ENCODE peak calls at places on chromosomes 11 and 22, in ten cellular contexts. One of them, this sample, is unnamed.
A peak's percentile ranks its signal among the peaks of the same experiment; 100 is the strongest.

GRCh38 chr11:87347860-87348259 is 310.1 kb downstream of the TMEM135 start:
- DNase-seq in nucleus accumbens: no peak
- DNase-seq in NB4: no peak
- DNase-seq in GM20000: no peak
- DNase-seq in right cardiac atrium: no peak
- DNase-seq in heart left ventricle: no peak
- DNase-seq in OCI-LY7: no peak
- DNase-seq in skeletal muscle cell: no peak
- DNase-seq in amniotic epithelial cell: no peak
- DNase-seq in lower leg skin: no peak
- DNase-seq in this sample: no peak

GRCh38 chr11:34648036-34648435 is 27.1 kb downstream of the EHF start:
- DNase-seq in skeletal muscle cell: no peak
- DNase-seq in nucleus accumbens: no peak
- DNase-seq in amniotic epithelial cell: no peak
- DNase-seq in GM20000: no peak
- DNase-seq in OCI-LY7: no peak
- DNase-seq in right cardiac atrium: no peak
- DNase-seq in lower leg skin: no peak
- DNase-seq in heart left ventricle: no peak
- DNase-seq in NB4: no peak
- DNase-seq in this sample: no peak

GRCh38 chr22:23121026-23121823 is 20.6 kb downstream of the RSPH14 start:
- DNase-seq in amniotic epithelial cell: no peak
- DNase-seq in right cardiac atrium: no peak
- DNase-seq in lower leg skin: no peak
- DNase-seq in nucleus accumbens: no peak
- DNase-seq in skeletal muscle cell: no peak
- DNase-seq in GM20000: no peak
- DNase-seq in OCI-LY7: no peak
- DNase-seq in heart left ventricle: no peak
- DNase-seq in NB4: peak; percentile 19
- DNase-seq in this sample: no peak

GRCh38 chr11:118615282-118615979 is 8.0 kb downstream of the PHLDB1 start:
- DNase-seq in skeletal muscle cell: no peak
- DNase-seq in amniotic epithelial cell: peak; percentile 49
- DNase-seq in heart left ventricle: no peak
- DNase-seq in OCI-LY7: no peak
- DNase-seq in right cardiac atrium: no peak
- DNase-seq in GM20000: no peak
- DNase-seq in lower leg skin: no peak
- DNase-seq in NB4: no peak
- DNase-seq in nucleus accumbens: no peak
- DNase-seq in this sample: peak; percentile 92

GRCh38 chr11:18264677-18265542 is 1.2 kb upstream of the SAA1 start:
- DNase-seq in right cardiac atrium: no peak
- DNase-seq in nucleus accumbens: no peak
- DNase-seq in skeletal muscle cell: no peak
- DNase-seq in NB4: no peak
- DNase-seq in GM20000: no peak
- DNase-seq in OCI-LY7: no peak
- DNase-seq in amniotic epithelial cell: no peak
- DNase-seq in lower leg skin: no peak
- DNase-seq in heart left ventricle: no peak
- DNase-seq in this sample: no peak

GRCh38 chr22:19673660-19674059 is 40.6 kb upstream of the SEPTIN5 start:
- DNase-seq in right cardiac atrium: no peak
- DNase-seq in nucleus accumbens: no peak
- DNase-seq in lower leg skin: peak; percentile 8
- DNase-seq in heart left ventricle: no peak
- DNase-seq in skeletal muscle cell: no peak
- DNase-seq in OCI-LY7: no peak
- DNase-seq in amniotic epithelial cell: no peak
- DNase-seq in GM20000: no peak
- DNase-seq in NB4: no peak
- DNase-seq in this sample: no peak

GRCh38 chr11:416051-416756 is 1.4 kb upstream of the SIGIRR start:
- DNase-seq in amniotic epithelial cell: no peak
- DNase-seq in NB4: peak; percentile 61
- DNase-seq in GM20000: no peak
- DNase-seq in skeletal muscle cell: no peak
- DNase-seq in right cardiac atrium: peak; percentile 10
- DNase-seq in heart left ventricle: no peak
- DNase-seq in lower leg skin: no peak
- DNase-seq in nucleus accumbens: no peak
- DNase-seq in OCI-LY7: no peak
- DNase-seq in this sample: no peak

GRCh38 chr11:10413268-10413667 is 41.8 kb upstream of the AMPD3 start:
- DNase-seq in OCI-LY7: peak; percentile 69
- DNase-seq in nucleus accumbens: no peak
- DNase-seq in skeletal muscle cell: no peak
- DNase-seq in amniotic epithelial cell: peak; percentile 38
- DNase-seq in right cardiac atrium: no peak
- DNase-seq in lower leg skin: no peak
- DNase-seq in GM20000: no peak
- DNase-seq in heart left ventricle: no peak
- DNase-seq in NB4: peak; percentile 85
- DNase-seq in this sample: no peak

GRCh38 chr22:19065929-19066328 is 56.3 kb downstream of the DGCR2 start:
- DNase-seq in OCI-LY7: no peak
- DNase-seq in amniotic epithelial cell: no peak
- DNase-seq in GM20000: no peak
- DNase-seq in heart left ventricle: no peak
- DNase-seq in lower leg skin: no peak
- DNase-seq in skeletal muscle cell: no peak
- DNase-seq in nucleus accumbens: no peak
- DNase-seq in NB4: no peak
- DNase-seq in right cardiac atrium: no peak
- DNase-seq in this sample: no peak

GRCh38 chr11:65225284-65226102 is 36.3 kb upstream of the POLA2 start:
- DNase-seq in nucleus accumbens: no peak
- DNase-seq in OCI-LY7: peak; percentile 67
- DNase-seq in GM20000: peak; percentile 83
- DNase-seq in heart left ventricle: peak; percentile 55
- DNase-seq in right cardiac atrium: peak; percentile 75
- DNase-seq in NB4: peak; percentile 71
- DNase-seq in lower leg skin: peak; percentile 65
- DNase-seq in amniotic epithelial cell: peak; percentile 60
- DNase-seq in skeletal muscle cell: peak; percentile 12
- DNase-seq in this sample: peak; percentile 75

GRCh38 chr11:117781650-117782049 is 15.4 kb downstream of the DSCAML1 start:
- DNase-seq in OCI-LY7: no peak
- DNase-seq in skeletal muscle cell: no peak
- DNase-seq in lower leg skin: no peak
- DNase-seq in nucleus accumbens: no peak
- DNase-seq in amniotic epithelial cell: no peak
- DNase-seq in GM20000: no peak
- DNase-seq in heart left ventricle: no peak
- DNase-seq in right cardiac atrium: no peak
- DNase-seq in NB4: no peak
- DNase-seq in this sample: no peak

GRCh38 chr11:73878771-73879170 is 2.0 kb downstream of the PAAF1 start:
- DNase-seq in OCI-LY7: no peak
- DNase-seq in nucleus accumbens: no peak
- DNase-seq in skeletal muscle cell: no peak
- DNase-seq in heart left ventricle: no peak
- DNase-seq in right cardiac atrium: no peak
- DNase-seq in NB4: no peak
- DNase-seq in amniotic epithelial cell: no peak
- DNase-seq in lower leg skin: no peak
- DNase-seq in GM20000: no peak
- DNase-seq in this sample: no peak

GRCh38 chr11:47123094-47123493 is 53.6 kb downstream of the ARFGAP2 start:
- DNase-seq in heart left ventricle: no peak
- DNase-seq in NB4: no peak
- DNase-seq in lower leg skin: no peak
- DNase-seq in OCI-LY7: no peak
- DNase-seq in nucleus accumbens: no peak
- DNase-seq in GM20000: no peak
- DNase-seq in skeletal muscle cell: no peak
- DNase-seq in right cardiac atrium: no peak
- DNase-seq in amniotic epithelial cell: no peak
- DNase-seq in this sample: no peak

GRCh38 chr11:108035690-108036089 is 27.0 kb downstream of the CUL5 start:
- DNase-seq in amniotic epithelial cell: no peak
- DNase-seq in OCI-LY7: no peak
- DNase-seq in skeletal muscle cell: no peak
- DNase-seq in right cardiac atrium: no peak
- DNase-seq in NB4: no peak
- DNase-seq in lower leg skin: no peak
- DNase-seq in nucleus accumbens: no peak
- DNase-seq in heart left ventricle: no peak
- DNase-seq in GM20000: no peak
- DNase-seq in this sample: no peak

GRCh38 chr11:112219476-112220232 is 6.6 kb upstream of the PTS start:
- DNase-seq in NB4: peak; percentile 85
- DNase-seq in right cardiac atrium: no peak
- DNase-seq in lower leg skin: peak; percentile 50
- DNase-seq in skeletal muscle cell: no peak
- DNase-seq in amniotic epithelial cell: peak; percentile 73
- DNase-seq in heart left ventricle: peak; percentile 28
- DNase-seq in nucleus accumbens: peak; percentile 18
- DNase-seq in OCI-LY7: peak; percentile 79
- DNase-seq in GM20000: peak; percentile 80
- DNase-seq in this sample: peak; percentile 22

GRCh38 chr11:128796275-128796674 is 70.8 kb downstream of the KCNJ1 start:
- DNase-seq in heart left ventricle: no peak
- DNase-seq in OCI-LY7: no peak
- DNase-seq in NB4: no peak
- DNase-seq in skeletal muscle cell: no peak
- DNase-seq in GM20000: peak; percentile 75
- DNase-seq in amniotic epithelial cell: no peak
- DNase-seq in right cardiac atrium: no peak
- DNase-seq in lower leg skin: no peak
- DNase-seq in nucleus accumbens: no peak
- DNase-seq in this sample: no peak

GRCh38 chr11:12260731-12261521 is 116.4 kb upstream of the PARVA start:
- DNase-seq in amniotic epithelial cell: no peak
- DNase-seq in GM20000: no peak
- DNase-seq in NB4: no peak
- DNase-seq in skeletal muscle cell: no peak
- DNase-seq in lower leg skin: no peak
- DNase-seq in heart left ventricle: no peak
- DNase-seq in OCI-LY7: no peak
- DNase-seq in right cardiac atrium: no peak
- DNase-seq in nucleus accumbens: no peak
- DNase-seq in this sample: no peak

GRCh38 chr22:32574397-32574796 is 99.8 kb downstream of the FBXO7 start:
- DNase-seq in amniotic epithelial cell: no peak
- DNase-seq in nucleus accumbens: no peak
- DNase-seq in right cardiac atrium: no peak
- DNase-seq in GM20000: no peak
- DNase-seq in lower leg skin: no peak
- DNase-seq in NB4: peak; percentile 17
- DNase-seq in OCI-LY7: no peak
- DNase-seq in skeletal muscle cell: no peak
- DNase-seq in heart left ventricle: no peak
- DNase-seq in this sample: no peak

GRCh38 chr22:19003518-19003917 is 67.4 kb upstream of the PRODH start:
- DNase-seq in GM20000: no peak
- DNase-seq in lower leg skin: no peak
- DNase-seq in amniotic epithelial cell: no peak
- DNase-seq in heart left ventricle: no peak
- DNase-seq in skeletal muscle cell: no peak
- DNase-seq in NB4: no peak
- DNase-seq in nucleus accumbens: no peak
- DNase-seq in OCI-LY7: no peak
- DNase-seq in right cardiac atrium: no peak
- DNase-seq in this sample: no peak

GRCh38 chr22:42876041-42876440 is 19.0 kb upstream of the ARFGAP3 start:
- DNase-seq in nucleus accumbens: no peak
- DNase-seq in lower leg skin: no peak
- DNase-seq in heart left ventricle: no peak
- DNase-seq in OCI-LY7: no peak
- DNase-seq in amniotic epithelial cell: no peak
- DNase-seq in skeletal muscle cell: no peak
- DNase-seq in NB4: no peak
- DNase-seq in right cardiac atrium: no peak
- DNase-seq in GM20000: no peak
- DNase-seq in this sample: no peak

GRCh38 chr11:69567951-69568808 is 72.8 kb upstream of the CCND1 start:
- DNase-seq in nucleus accumbens: no peak
- DNase-seq in right cardiac atrium: no peak
- DNase-seq in lower leg skin: no peak
- DNase-seq in OCI-LY7: no peak
- DNase-seq in GM20000: no peak
- DNase-seq in amniotic epithelial cell: peak; percentile 20
- DNase-seq in heart left ventricle: no peak
- DNase-seq in skeletal muscle cell: no peak
- DNase-seq in NB4: no peak
- DNase-seq in this sample: no peak

GRCh38 chr11:118080296-118080695 is 3.4 kb downstream of the TMPRSS4 start:
- DNase-seq in amniotic epithelial cell: no peak
- DNase-seq in OCI-LY7: no peak
- DNase-seq in lower leg skin: no peak
- DNase-seq in NB4: no peak
- DNase-seq in GM20000: no peak
- DNase-seq in nucleus accumbens: no peak
- DNase-seq in right cardiac atrium: no peak
- DNase-seq in heart left ventricle: no peak
- DNase-seq in skeletal muscle cell: no peak
- DNase-seq in this sample: no peak

GRCh38 chr11:85759915-85760314 is 51.0 kb downstream of the SYTL2 start:
- DNase-seq in OCI-LY7: no peak
- DNase-seq in GM20000: no peak
- DNase-seq in NB4: no peak
- DNase-seq in heart left ventricle: no peak
- DNase-seq in amniotic epithelial cell: peak; percentile 87
- DNase-seq in nucleus accumbens: no peak
- DNase-seq in skeletal muscle cell: peak; percentile 75
- DNase-seq in right cardiac atrium: no peak
- DNase-seq in lower leg skin: no peak
- DNase-seq in this sample: no peak

GRCh38 chr11:102727890-102728289 is 3.1 kb upstream of the MMP8 start:
- DNase-seq in skeletal muscle cell: peak; percentile 61
- DNase-seq in OCI-LY7: no peak
- DNase-seq in GM20000: no peak
- DNase-seq in lower leg skin: no peak
- DNase-seq in NB4: peak; percentile 39
- DNase-seq in heart left ventricle: no peak
- DNase-seq in nucleus accumbens: no peak
- DNase-seq in amniotic epithelial cell: peak; percentile 48
- DNase-seq in right cardiac atrium: no peak
- DNase-seq in this sample: no peak

GRCh38 chr11:23903044-23903704 is 593.7 kb upstream of the LUZP2 start:
- DNase-seq in amniotic epithelial cell: peak; percentile 89
- DNase-seq in nucleus accumbens: no peak
- DNase-seq in GM20000: no peak
- DNase-seq in skeletal muscle cell: peak; percentile 84
- DNase-seq in OCI-LY7: no peak
- DNase-seq in lower leg skin: no peak
- DNase-seq in right cardiac atrium: no peak
- DNase-seq in NB4: no peak
- DNase-seq in heart left ventricle: no peak
- DNase-seq in this sample: no peak

GRCh38 chr11:109785714-109786113 is 307.5 kb upstream of the ZC3H12C start:
- DNase-seq in amniotic epithelial cell: no peak
- DNase-seq in GM20000: no peak
- DNase-seq in right cardiac atrium: no peak
- DNase-seq in skeletal muscle cell: no peak
- DNase-seq in lower leg skin: no peak
- DNase-seq in heart left ventricle: no peak
- DNase-seq in nucleus accumbens: no peak
- DNase-seq in OCI-LY7: no peak
- DNase-seq in NB4: no peak
- DNase-seq in this sample: no peak

GRCh38 chr11:26766996-26767395 is 45.1 kb upstream of the SLC5A12 start:
- DNase-seq in OCI-LY7: no peak
- DNase-seq in NB4: no peak
- DNase-seq in skeletal muscle cell: no peak
- DNase-seq in heart left ventricle: no peak
- DNase-seq in amniotic epithelial cell: no peak
- DNase-seq in nucleus accumbens: no peak
- DNase-seq in lower leg skin: no peak
- DNase-seq in GM20000: no peak
- DNase-seq in right cardiac atrium: no peak
- DNase-seq in this sample: no peak

GRCh38 chr22:26259510-26259909 is 90.2 kb downstream of the SEZ6L start:
- DNase-seq in amniotic epithelial cell: peak; percentile 0
- DNase-seq in heart left ventricle: no peak
- DNase-seq in lower leg skin: no peak
- DNase-seq in NB4: peak; percentile 59
- DNase-seq in right cardiac atrium: peak; percentile 14
- DNase-seq in GM20000: peak; percentile 22
- DNase-seq in OCI-LY7: peak; percentile 36
- DNase-seq in nucleus accumbens: no peak
- DNase-seq in skeletal muscle cell: no peak
- DNase-seq in this sample: peak; percentile 5

This sample was measured in thyroid gland.